ENCODE peak calls at places on chromosomes 3 and 15, in four cellular contexts. U is transverse colon, F is HFFc6, I is AG09309. L is an unnamed sample.

GRCh38 chr3:113147608-113148306 is 63.6 kb upstream of the BOC start:
- DNase-seq in U (no peak), F (no peak), I (no peak), L (no peak)

GRCh38 chr15:69857686-69858391 is 239.9 kb downstream of the TLE3 start:
- DNase-seq in U (no peak), F (no peak), I (no peak), L (no peak)

GRCh38 chr3:99577160-99577559 is 61.2 kb upstream of the COL8A1 start:
- DNase-seq in U (no peak), F (no peak), I (no peak), L (no peak)

GRCh38 chr15:74159773-74160172 is 13.7 kb upstream of the ISLR start:
- DNase-seq in U (no peak), F (no peak), I (no peak), L (no peak)

GRCh38 chr3:132343018-132343612 is 25.9 kb downstream of the ACP3 start:
- DNase-seq in U (peak), F (peak), I (peak), L (peak)

GRCh38 chr3:36496734-36497133 is 116.4 kb downstream of the STAC start:
- DNase-seq in U (no peak), F (peak), I (peak), L (no peak)

GRCh38 chr3:150059241-150059640 is 88.5 kb upstream of the PFN2 start:
- DNase-seq in U (no peak), F (no peak), I (no peak), L (no peak)

GRCh38 chr3:58249358-58250092 is 11.9 kb downstream of the ABHD6 start:
- DNase-seq in U (peak), F (no peak), I (no peak), L (no peak)

GRCh38 chr3:36674816-36675215 is 89.5 kb downstream of the DCLK3 start:
- DNase-seq in U (no peak), F (no peak), I (no peak), L (no peak)

GRCh38 chr15:32700501-32701150 is 17.2 kb upstream of the GREM1 start:
- DNase-seq in U (peak), F (peak), I (no peak), L (no peak)

GRCh38 chr3:98339031-98339430 is 14.6 kb upstream of the OR5K4 start:
- DNase-seq in U (no peak), F (no peak), I (no peak), L (no peak)

GRCh38 chr15:99014803-99015676 is 7.4 kb upstream of the PGPEP1L start:
- DNase-seq in U (peak), F (peak), I (no peak), L (peak)

GRCh38 chr3:155549087-155549486 is 195.8 kb downstream of the PLCH1 start:
- DNase-seq in U (no peak), F (no peak), I (no peak), L (no peak)

GRCh38 chr3:72230774-72231379 is 445.9 kb upstream of the PROK2 start:
- DNase-seq in U (no peak), F (no peak), I (peak), L (no peak)

GRCh38 chr15:37106490-37107001 is 6.2 kb upstream of the MEIS2 start:
- DNase-seq in U (no peak), F (no peak), I (no peak), L (peak)

GRCh38 chr15:32687556-32687955 is 30.2 kb upstream of the GREM1 start:
- DNase-seq in U (no peak), F (peak), I (no peak), L (no peak)

DNA sequence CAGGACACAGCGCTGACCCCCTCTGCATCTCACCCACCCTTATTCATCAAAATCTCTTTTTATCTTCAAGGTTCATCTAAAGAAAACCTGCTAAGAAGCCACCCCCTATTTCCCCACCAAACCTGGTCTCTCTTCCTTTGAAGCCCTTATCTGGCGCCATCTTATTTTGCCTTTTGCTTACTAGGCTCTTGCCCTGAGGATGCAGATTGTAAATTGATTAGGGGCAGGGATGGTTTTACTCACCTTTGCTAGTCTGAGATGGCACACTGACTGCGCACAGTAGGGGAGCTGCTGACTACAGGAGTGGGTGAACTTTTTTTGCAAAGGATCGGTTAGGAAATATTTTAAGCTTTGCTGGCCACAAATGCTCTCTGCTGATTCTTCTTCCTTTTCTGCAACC is 78.9 kb upstream of the BHLHE40 start:
- DNase-seq in U (no peak), F (no peak), I (no peak), L (no peak)
- TF ChIP-seq CTCF in U (no peak), F (no peak), I (no peak), L (no peak)

DNA sequence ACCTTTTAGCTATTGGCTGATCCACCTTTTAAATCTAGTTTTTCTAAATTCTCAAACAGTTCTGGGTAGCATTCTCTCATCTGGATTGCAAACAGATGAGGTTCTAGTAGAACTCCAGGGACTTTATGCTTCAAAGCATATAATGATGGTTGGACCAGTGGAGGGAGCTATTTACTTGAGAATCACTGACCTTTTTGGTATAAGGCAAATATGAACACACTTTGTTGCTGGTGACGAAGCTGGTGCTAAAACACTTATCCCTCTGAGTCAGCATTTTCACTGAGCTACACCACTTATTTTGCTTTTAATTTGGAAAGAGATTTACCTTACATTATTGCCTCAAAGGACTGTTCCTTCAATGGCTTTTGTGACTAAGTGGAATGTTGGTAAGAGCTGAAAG is 58.6 kb upstream of the SLITRK3 start:
- DNase-seq in U (no peak), F (no peak), I (no peak), L (peak)
- TF ChIP-seq CTCF in U (no peak), F (no peak), I (no peak), L (no peak)

DNA sequence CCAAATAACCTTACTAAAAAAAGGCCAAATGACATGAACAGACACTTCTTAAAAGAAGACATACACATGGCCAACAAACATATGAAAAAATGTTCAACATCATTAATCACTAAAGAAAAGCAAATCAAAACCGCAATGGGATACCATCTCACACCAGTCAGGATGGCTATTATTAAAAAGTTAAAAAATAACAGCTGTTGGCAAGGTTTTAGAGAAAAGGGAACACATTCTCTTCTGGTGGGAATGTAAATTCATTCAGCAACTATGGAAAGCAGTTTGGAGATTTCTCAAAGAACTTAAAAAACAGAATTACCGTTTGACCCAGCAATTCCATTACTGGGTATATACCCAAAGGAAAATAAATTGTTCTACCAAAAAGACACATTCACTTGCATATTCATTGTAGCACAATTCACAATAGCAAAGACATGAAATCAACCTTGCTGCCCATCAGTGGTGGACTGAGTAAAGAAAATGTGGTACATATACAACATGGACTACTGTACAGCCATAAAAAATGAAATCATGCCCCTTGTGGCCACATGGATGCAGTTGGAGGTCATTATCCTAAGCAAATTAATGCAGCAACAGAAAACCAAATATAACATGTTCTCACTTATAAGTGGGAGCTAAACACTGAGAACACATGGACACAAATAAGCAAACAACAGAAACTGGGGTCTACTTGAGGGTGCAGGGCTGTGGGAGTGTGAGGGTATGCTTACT is 190.7 kb upstream of the MCTP2 start:
- DNase-seq in U (no peak), F (no peak), I (no peak), L (no peak)
- TF ChIP-seq CTCF in U (no peak), F (peak), I (no peak), L (peak)

GRCh38 chr3:14858105-14858504 is 39.3 kb downstream of the FGD5 start:
- DNase-seq in U (no peak), F (no peak), I (no peak), L (no peak)

GRCh38 chr3:14861031-14861430 is 42.3 kb downstream of the FGD5 start:
- DNase-seq in U (no peak), F (no peak), I (no peak), L (peak)

GRCh38 chr3:14861451-14862302 is 42.9 kb downstream of the FGD5 start:
- DNase-seq in U (no peak), F (no peak), I (no peak), L (no peak)

GRCh38 chr3:14853280-14853956 is 34.7 kb downstream of the FGD5 start:
- DNase-seq in U (no peak), F (no peak), I (no peak), L (no peak)

DNA sequence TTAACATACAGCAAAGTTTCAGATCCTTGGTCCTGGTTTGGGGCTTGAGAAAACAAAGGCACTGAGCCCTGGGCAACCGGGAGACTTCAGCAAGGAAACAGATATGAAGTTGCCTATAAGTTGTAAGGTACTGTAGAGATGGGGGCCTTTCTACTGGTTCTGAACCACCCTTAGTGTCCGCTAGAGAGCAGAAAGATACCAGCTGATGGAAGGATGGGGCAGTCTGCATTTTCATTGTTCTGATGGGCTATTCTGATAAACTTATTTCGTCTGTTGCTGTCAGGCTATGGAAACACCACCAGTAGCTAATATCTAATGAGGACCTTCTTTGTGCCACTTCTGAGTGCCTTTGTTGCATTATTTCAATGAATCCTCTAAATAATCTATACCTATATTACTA is 38.7 kb downstream of the FGD5 start:
- DNase-seq in U (no peak), F (no peak), I (no peak), L (no peak)
- TF ChIP-seq CTCF in U (peak), F (no peak), I (no peak), L (no peak)

DNA sequence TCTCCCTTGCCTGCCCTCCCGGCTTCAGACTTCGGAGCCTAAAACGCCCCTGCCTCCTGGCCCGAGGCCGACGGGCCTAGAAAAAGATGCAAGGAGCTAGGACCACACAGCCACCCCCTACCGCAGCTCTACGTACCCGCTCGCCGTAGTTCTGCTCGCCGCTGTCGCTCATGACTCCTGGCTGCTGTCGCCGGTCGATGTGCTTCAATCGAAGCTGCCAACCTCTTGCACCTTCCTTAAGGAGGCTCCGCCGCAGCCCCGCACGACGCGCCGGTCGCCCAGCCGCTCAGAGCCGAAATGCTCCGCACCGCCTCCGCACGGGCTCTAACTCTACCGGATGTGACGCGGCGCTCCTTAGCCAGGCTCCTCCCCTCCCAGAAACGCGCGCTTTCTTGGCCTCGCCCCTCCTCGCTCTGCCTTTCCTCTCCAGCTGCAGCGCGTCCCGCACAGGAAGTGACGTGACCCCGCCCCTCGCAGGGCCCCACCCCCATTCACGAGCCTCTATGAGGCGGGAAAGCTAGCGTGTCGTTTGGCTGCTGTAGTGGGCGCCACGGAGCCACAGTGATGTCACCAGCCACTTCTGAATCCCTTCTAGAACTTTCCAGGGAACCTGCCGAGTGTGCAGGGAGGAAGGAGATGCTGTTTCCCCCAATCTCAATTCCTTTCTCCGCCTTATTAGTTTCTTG is at the start of gene TRA2B:
- DNase-seq in U (peak), F (peak), I (peak), L (peak)
- TF ChIP-seq CTCF in U (peak), F (peak), I (no peak), L (no peak)